ENCODE peak calls at places on chromosomes 11 and 22, in nine cellular contexts. L, S, D, U, W, J, T, O and Z are unnamed samples.

GRCh38 chr11:8913961-8914660 is 3.1 kb downstream of the AKIP1 start:
- DNase-seq in O (peak; percentile 61), S (peak; percentile 58), W (peak; percentile 37), U (no peak), D (peak; percentile 59), J (no peak), L (peak; percentile 57), T (peak; percentile 36), Z (peak; percentile 52)

GRCh38 chr11:7348432-7349298 is 97.0 kb downstream of the SYT9 start:
- DNase-seq in L (no peak), S (no peak), D (peak; percentile 4), O (peak; percentile 54), U (no peak), T (no peak), W (no peak), J (no peak), Z (peak; percentile 39)

GRCh38 chr22:36017661-36018091 is 10.9 kb downstream of the RBFOX2 start:
- DNase-seq in S (no peak), D (no peak), L (no peak), J (no peak), O (peak; percentile 37), W (peak; percentile 3), T (no peak), U (no peak), Z (no peak)

GRCh38 chr11:123630126-123630531 is 24.3 kb downstream of the SCN3B start:
- DNase-seq in S (no peak), W (no peak), U (no peak), O (no peak), L (no peak), T (no peak), D (no peak), J (no peak), Z (no peak)

GRCh38 chr11:118099838-118100570 is 13.2 kb upstream of the SMIM35 start:
- DNase-seq in S (no peak), O (no peak), U (no peak), J (no peak), W (no peak), T (no peak), D (no peak), L (no peak), Z (no peak)

GRCh38 chr11:45289369-45289768 is 3.2 kb upstream of the SYT13 start:
- DNase-seq in J (peak; percentile 18), L (no peak), T (no peak), O (no peak), W (peak; percentile 50), D (peak; percentile 62), S (no peak), U (no peak), Z (no peak)

GRCh38 chr11:134666273-134667174 is 254.5 kb upstream of the B3GAT1 start:
- DNase-seq in O (no peak), T (no peak), J (no peak), W (no peak), U (no peak), D (no peak), S (no peak), L (no peak), Z (no peak)

GRCh38 chr11:10451399-10452116 is 3.5 kb upstream of the AMPD3 start:
- DNase-seq in U (no peak), L (no peak), D (no peak), O (no peak), S (no peak), T (no peak), W (no peak), J (no peak), Z (no peak)

GRCh38 chr11:4017129-4017528 is 77.5 kb upstream of the RRM1 start:
- DNase-seq in O (no peak), J (no peak), L (no peak), S (no peak), W (no peak), T (no peak), U (no peak), D (no peak), Z (no peak)

GRCh38 chr22:42269407-42270177 is 861 bp downstream of the TCF20 start:
- DNase-seq in D (peak; percentile 60), U (peak; percentile 77), T (peak; percentile 84), J (peak; percentile 63), W (peak; percentile 49), O (peak; percentile 43), S (peak; percentile 59), L (peak; percentile 28), Z (peak; percentile 83)

GRCh38 chr11:120710354-120711187 is 199.0 kb downstream of the GRIK4 start:
- DNase-seq in T (peak; percentile 36), S (no peak), J (peak; percentile 80), U (no peak), W (peak; percentile 70), O (no peak), L (no peak), D (peak; percentile 93), Z (peak; percentile 92)

GRCh38 chr11:72723508-72723907 is 28.7 kb downstream of the ARAP1 start:
- DNase-seq in S (no peak), J (no peak), T (peak; percentile 20), L (no peak), W (peak; percentile 66), O (no peak), D (no peak), U (no peak), Z (no peak)

GRCh38 chr11:75474878-75475766 is 42.1 kb upstream of the KLHL35 start:
- DNase-seq in W (no peak), T (no peak), S (peak; percentile 50), D (peak; percentile 60), L (no peak), U (peak; percentile 69), O (no peak), J (peak; percentile 55), Z (peak; percentile 68)